ENCODE peak calls at places on chromosomes 6 and 20, in ten cellular contexts. X, J, C, M, R, K, U, V, O and Z are unnamed samples.

GRCh38 chr6:160015778-160016684 is 47.1 kb downstream of the IGF2R start:
- DNase-seq in X (no peak), J (no peak), C (peak; percentile 35), M (no peak), R (no peak), K (no peak), U (no peak), V (no peak), O (no peak), Z (no peak)

GRCh38 chr20:46230811-46231282 is 77.5 kb downstream of the CDH22 start:
- DNase-seq in X (no peak), J (peak; percentile 19), C (no peak), M (no peak), R (no peak), K (no peak), U (peak; percentile 91), V (no peak), O (no peak), Z (peak; percentile 28)

GRCh38 chr20:5835870-5836269 is 85.7 kb downstream of the SHLD1 start:
- DNase-seq in X (no peak), J (peak; percentile 67), C (no peak), M (no peak), R (no peak), K (no peak), U (no peak), V (no peak), O (no peak), Z (no peak)

GRCh38 chr20:61442075-61442670 is 190.1 kb downstream of the CDH4 start:
- DNase-seq in X (no peak), J (no peak), C (no peak), M (no peak), R (no peak), K (no peak), U (no peak), V (no peak), O (no peak), Z (no peak)

GRCh38 chr6:73285674-73286283 is 22.8 kb upstream of the KHDC1 start:
- DNase-seq in X (peak; percentile 51), J (peak; percentile 78), C (no peak), M (no peak), R (peak; percentile 33), K (peak; percentile 23), U (peak; percentile 59), V (peak; percentile 23), O (no peak), Z (peak; percentile 13)

GRCh38 chr6:28710466-28711191 is 184.9 kb downstream of the GPX5 start:
- DNase-seq in X (peak; percentile 41), J (peak; percentile 15), C (no peak), M (no peak), R (peak; percentile 69), K (no peak), U (peak; percentile 49), V (no peak), O (no peak), Z (no peak)

GRCh38 chr6:89510393-89510792 is 77.4 kb downstream of the ANKRD6 start:
- DNase-seq in X (no peak), J (no peak), C (no peak), M (no peak), R (no peak), K (no peak), U (no peak), V (no peak), O (no peak), Z (no peak)

GRCh38 chr6:162856885-162857284 is 129.1 kb downstream of the PACRG start:
- DNase-seq in X (peak; percentile 5), J (peak; percentile 83), C (no peak), M (peak; percentile 31), R (peak; percentile 9), K (peak; percentile 29), U (peak; percentile 88), V (peak; percentile 54), O (no peak), Z (no peak)

DNA sequence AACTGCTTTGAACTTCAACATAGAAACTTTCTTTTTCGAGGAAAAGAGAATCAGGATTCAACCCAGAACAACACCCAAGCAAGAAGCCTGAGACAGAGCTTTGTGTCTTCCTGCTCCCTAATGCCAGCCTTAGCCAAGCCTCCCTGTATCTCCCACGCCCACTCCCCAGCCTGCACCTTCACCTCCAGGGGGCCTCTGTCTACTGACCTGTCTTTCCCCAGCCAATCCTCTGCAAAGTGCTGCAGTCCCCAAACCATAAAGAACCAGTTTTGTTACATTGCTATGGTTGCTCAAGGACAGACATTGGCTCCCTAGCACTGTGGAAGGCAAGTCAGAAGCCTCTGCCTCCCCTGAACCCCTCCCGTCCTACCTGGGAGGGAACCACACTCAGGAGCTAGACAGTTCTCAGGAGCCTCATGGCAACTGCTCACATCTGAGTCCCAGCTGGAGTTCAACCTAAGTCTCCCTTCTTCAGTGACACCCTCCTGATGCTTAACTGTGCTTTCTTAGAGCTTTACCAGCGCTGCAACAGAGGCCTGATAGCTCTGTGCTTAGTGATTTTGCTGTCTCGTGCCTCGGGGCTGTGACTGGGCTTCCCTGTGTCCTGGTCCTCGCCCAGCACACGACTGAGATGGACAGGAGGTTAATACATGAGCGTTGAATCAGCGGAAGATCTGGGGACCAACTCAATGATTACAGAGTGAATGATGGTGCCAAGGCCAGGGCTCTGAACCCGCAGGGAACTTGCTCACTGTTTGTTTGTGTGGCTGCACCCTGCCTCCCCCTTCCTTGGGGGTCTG is 101.5 kb upstream of the DUSP22 start:
- DNase-seq in X (no peak), J (no peak), C (no peak), M (no peak), R (peak; percentile 54), K (no peak), U (peak; percentile 16), V (no peak), O (peak; percentile 60), Z (no peak)
- TF ChIP-seq CTCF in X (no peak), J (no peak), C (no peak), M (no peak), R (peak; percentile 33), K (peak; percentile 15), U (peak; percentile 23), V (peak; percentile 5), O (no peak), Z (no peak)

GRCh38 chr6:126831461-126831860 is 287.0 kb upstream of the RSPO3 start:
- DNase-seq in X (no peak), J (no peak), C (no peak), M (no peak), R (no peak), K (no peak), U (no peak), V (no peak), O (no peak), Z (no peak)
- H3K4me3 ChIP-seq in X (no peak overlapping the region), J (no peak overlapping the region), C (no peak overlapping the region), M (no peak overlapping the region), R (no peak overlapping the region), K (no peak overlapping the region), U (no peak overlapping the region), V (no peak overlapping the region), O (no peak overlapping the region), Z (no peak overlapping the region)

GRCh38 chr20:63168861-63169260 is 47.1 kb downstream of the YTHDF1 start:
- DNase-seq in X (no peak), J (no peak), C (no peak), M (no peak), R (no peak), K (no peak), U (no peak), V (no peak), O (no peak), Z (no peak)

GRCh38 chr20:63165538-63166422 is 50.2 kb downstream of the YTHDF1 start:
- DNase-seq in X (no peak), J (no peak), C (no peak), M (no peak), R (no peak), K (no peak), U (no peak), V (no peak), O (no peak), Z (no peak)

GRCh38 chr20:63166423-63167020 is 49.4 kb downstream of the YTHDF1 start:
- DNase-seq in X (no peak), J (no peak), C (no peak), M (no peak), R (no peak), K (no peak), U (no peak), V (no peak), O (no peak), Z (no peak)

GRCh38 chr20:63167918-63168520 is 47.9 kb downstream of the YTHDF1 start:
- DNase-seq in X (no peak), J (no peak), C (no peak), M (no peak), R (no peak), K (no peak), U (no peak), V (no peak), O (no peak), Z (no peak)

DNA sequence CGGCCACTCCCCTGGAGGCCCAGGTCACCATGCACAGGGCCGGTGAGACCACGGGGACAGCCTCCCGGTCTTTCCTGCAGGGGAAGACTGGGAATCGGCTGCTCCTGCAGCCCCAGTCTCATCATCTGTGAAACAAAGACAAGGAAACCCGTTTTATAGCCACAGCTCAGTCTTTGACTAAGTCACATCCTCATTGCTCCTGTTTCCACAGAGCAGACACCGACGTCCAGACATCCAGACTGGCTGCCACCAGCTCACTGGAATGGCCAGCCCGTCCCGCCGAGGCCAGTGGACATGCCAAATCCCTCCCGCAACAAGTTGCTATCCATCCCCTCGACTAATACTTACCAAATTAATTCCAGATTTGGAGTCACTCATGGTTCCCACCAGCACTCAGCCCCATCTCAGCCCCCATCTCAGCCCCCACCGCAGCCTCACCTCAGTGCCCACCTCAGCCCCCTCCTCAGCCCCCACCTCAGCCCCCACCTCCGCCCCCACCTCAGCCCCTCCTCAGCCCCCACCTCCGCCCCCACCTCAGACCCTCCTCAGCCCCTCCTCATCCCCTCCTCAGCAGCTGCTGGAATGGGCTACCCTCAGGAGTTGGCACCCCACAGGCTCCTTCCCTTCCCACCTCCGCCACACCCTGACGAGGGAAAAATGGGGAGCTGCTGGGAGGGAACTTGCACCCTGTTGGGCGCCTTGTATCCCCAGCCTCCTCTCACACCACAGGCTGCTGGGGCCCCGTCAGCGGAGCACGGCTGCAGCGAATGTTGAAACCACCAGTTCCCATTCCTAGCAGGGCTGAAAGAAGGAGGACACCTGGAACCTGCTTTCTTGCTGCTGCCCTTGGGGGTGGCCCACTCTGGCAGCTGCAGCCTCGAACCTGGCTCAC is 48.7 kb downstream of the YTHDF1 start:
- DNase-seq in X (no peak), J (no peak), C (no peak), M (no peak), R (no peak), K (no peak), U (no peak), V (no peak), O (no peak), Z (no peak)
- TF ChIP-seq CTCF in X (no peak), J (no peak), C (no peak), M (no peak), R (no peak), K (no peak), U (no peak), V (no peak), O (no peak), Z (no peak)

DNA sequence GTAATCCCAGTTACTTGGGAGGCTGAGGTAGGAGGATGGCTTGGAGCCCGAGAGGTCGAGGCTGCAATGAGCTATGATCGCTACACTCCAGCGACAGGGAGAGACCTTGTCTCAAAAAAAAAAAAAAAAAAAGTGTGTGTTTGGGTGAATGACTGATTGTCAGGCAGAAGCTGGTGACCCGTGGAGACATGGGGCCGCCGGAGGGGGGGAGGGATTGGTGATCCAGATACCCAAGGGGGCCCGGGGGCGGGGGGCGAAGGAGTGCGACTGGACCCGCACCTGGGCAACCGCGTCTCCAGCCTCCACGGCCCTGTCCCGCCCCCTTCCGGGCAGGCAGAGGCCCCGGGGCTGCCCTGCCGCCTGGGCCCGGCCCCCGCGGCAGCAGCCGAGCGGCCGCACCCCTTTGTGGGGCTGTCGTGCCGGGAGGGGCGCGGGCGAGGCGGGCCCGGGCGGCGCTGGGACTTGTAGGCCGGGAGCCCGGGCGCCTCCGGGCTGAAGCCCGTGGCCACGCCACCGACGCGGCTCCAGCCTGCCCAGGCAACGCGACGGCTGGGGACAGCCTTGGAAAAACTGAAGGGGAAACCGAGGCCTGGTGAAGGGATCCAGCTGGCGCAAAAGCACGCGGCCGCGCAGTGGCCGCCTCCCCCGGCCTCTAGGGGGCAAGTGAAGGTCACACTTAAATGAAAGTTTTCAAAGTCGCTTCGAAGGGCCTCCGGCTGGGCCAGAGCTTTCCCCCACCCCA is 2.1 kb upstream of the RBM38 start:
- DNase-seq in X (no peak), J (peak; percentile 65), C (peak; percentile 62), M (peak; percentile 81), R (peak; percentile 86), K (peak; percentile 26), U (peak; percentile 86), V (no peak), O (peak; percentile 95), Z (peak; percentile 91)
- H3K4me3 ChIP-seq in X (no peak overlapping the region), J (no peak overlapping the region), C (peak overlapping the region; percentile 54), M (no peak overlapping the region), R (peak overlapping the region; percentile 78), K (peak overlapping the region; percentile 35), U (peak overlapping the region; percentile 30), V (peak overlapping the region; percentile 17), O (no peak overlapping the region), Z (no peak overlapping the region)